ENCODE peak calls at places on chromosomes 13 and 19, in ten cellular contexts. S, M, D, R, E, U, F, Q, Y and X are unnamed samples.

GRCh38 chr19:23905771-23906170 is 8.9 kb upstream of the ZNF726 start:
- DNase-seq in S (no peak), M (no peak), D (no peak), R (no peak), E (no peak), U (no peak), F (no peak), Q (no peak), Y (no peak), X (no peak)

GRCh38 chr19:28023064-28023463 is 1189.9 kb downstream of the UQCRFS1 start:
- DNase-seq in S (no peak), M (no peak), D (no peak), R (peak; percentile 0), E (no peak), U (no peak), F (no peak), Q (peak; percentile 41), Y (peak; percentile 94), X (no peak)

GRCh38 chr19:13099073-13099999 is 3.3 kb downstream of the LYL1 start:
- DNase-seq in S (no peak), M (peak; percentile 66), D (no peak), R (no peak), E (no peak), U (no peak), F (peak; percentile 96), Q (no peak), Y (no peak), X (peak; percentile 35)

GRCh38 chr13:99290890-99291289 is 16.3 kb downstream of the GPR183 start:
- DNase-seq in S (no peak), M (no peak), D (no peak), R (no peak), E (no peak), U (no peak), F (no peak), Q (no peak), Y (no peak), X (no peak)

GRCh38 chr13:97502691-97503090 is 68.7 kb downstream of the RAP2A start:
- DNase-seq in S (no peak), M (no peak), D (no peak), R (no peak), E (no peak), U (no peak), F (no peak), Q (no peak), Y (no peak), X (no peak)

GRCh38 chr19:45883881-45884681 is 1.9 kb downstream of the IRF2BP1 start:
- DNase-seq in S (no peak), M (no peak), D (no peak), R (no peak), E (no peak), U (no peak), F (no peak), Q (no peak), Y (no peak), X (no peak)

GRCh38 chr13:51637852-51638496 is 53.7 kb downstream of the WDFY2 start:
- DNase-seq in S (no peak), M (no peak), D (no peak), R (no peak), E (no peak), U (no peak), F (no peak), Q (no peak), Y (no peak), X (no peak)

GRCh38 chr13:100898431-100898830 is 223.8 kb upstream of the TMTC4 start:
- DNase-seq in S (no peak), M (no peak), D (no peak), R (no peak), E (peak; percentile 11), U (no peak), F (no peak), Q (no peak), Y (no peak), X (no peak)

GRCh38 chr19:55116232-55117062 is 990 bp downstream of the PPP1R12C start:
- DNase-seq in S (no peak), M (no peak), D (peak; percentile 65), R (peak; percentile 39), E (peak; percentile 66), U (no peak), F (peak; percentile 52), Q (peak; percentile 38), Y (peak; percentile 68), X (peak; percentile 33)

GRCh38 chr19:14103310-14103709 is 12.8 kb upstream of the SAMD1 start:
- DNase-seq in S (no peak), M (no peak), D (no peak), R (no peak), E (no peak), U (no peak), F (peak; percentile 9), Q (no peak), Y (no peak), X (no peak)

GRCh38 chr13:113469582-113469981 is 16.3 kb upstream of the ADPRHL1 start:
- DNase-seq in S (no peak), M (no peak), D (no peak), R (no peak), E (no peak), U (no peak), F (no peak), Q (no peak), Y (no peak), X (no peak)